ENCODE peak calls at places on chromosomes 4 and X, in ten cellular contexts. One of them, this sample, is unnamed.

GRCh38 chr4:78938474-78938867 is 767 bp downstream of the PAQR3 start:
- DNase-seq in WERI-Rb-1: no peak
- DNase-seq in spleen: no peak
- DNase-seq in GM13977: no peak
- DNase-seq in Calu3: no peak
- DNase-seq in activated B cell treated with CpG ODN at 0.5 μM for 24 hours: no peak
- DNase-seq in glutamatergic neuron: no peak
- DNase-seq in body of pancreas: no peak
- DNase-seq in neural progenitor cell: no peak
- DNase-seq in left lung: no peak
- DNase-seq in this sample: no peak

GRCh38 chr4:69832326-69833030 is 27.5 kb downstream of the SULT1E1 start:
- DNase-seq in WERI-Rb-1: peak; percentile 24
- DNase-seq in spleen: no peak
- DNase-seq in GM13977: no peak
- DNase-seq in Calu3: peak; percentile 34
- DNase-seq in activated B cell treated with CpG ODN at 0.5 μM for 24 hours: no peak
- DNase-seq in glutamatergic neuron: no peak
- DNase-seq in body of pancreas: peak; percentile 43
- DNase-seq in neural progenitor cell: no peak
- DNase-seq in left lung: no peak
- DNase-seq in this sample: no peak

GRCh38 chr4:16110906-16111305 is 27.1 kb upstream of the PROM1 start:
- DNase-seq in WERI-Rb-1: peak; percentile 72
- DNase-seq in spleen: no peak
- DNase-seq in GM13977: no peak
- DNase-seq in Calu3: no peak
- DNase-seq in activated B cell treated with CpG ODN at 0.5 μM for 24 hours: no peak
- DNase-seq in glutamatergic neuron: no peak
- DNase-seq in body of pancreas: no peak
- DNase-seq in neural progenitor cell: no peak
- DNase-seq in left lung: no peak
- DNase-seq in this sample: no peak

GRCh38 chrX:47179221-47179927 is 14.3 kb upstream of the UBA1 start:
- DNase-seq in WERI-Rb-1: no peak
- DNase-seq in spleen: peak; percentile 65
- DNase-seq in GM13977: no peak
- DNase-seq in Calu3: no peak
- DNase-seq in activated B cell treated with CpG ODN at 0.5 μM for 24 hours: no peak
- DNase-seq in glutamatergic neuron: no peak
- DNase-seq in body of pancreas: no peak
- DNase-seq in neural progenitor cell: no peak
- DNase-seq in left lung: no peak
- DNase-seq in this sample: no peak

GRCh38 chr4:176222149-176222548 is 26.8 kb upstream of the SPATA4 start:
- DNase-seq in WERI-Rb-1: no peak
- DNase-seq in spleen: no peak
- DNase-seq in GM13977: no peak
- DNase-seq in Calu3: no peak
- DNase-seq in activated B cell treated with CpG ODN at 0.5 μM for 24 hours: no peak
- DNase-seq in glutamatergic neuron: no peak
- DNase-seq in body of pancreas: no peak
- DNase-seq in neural progenitor cell: no peak
- DNase-seq in left lung: no peak
- DNase-seq in this sample: no peak

GRCh38 chr4:61380865-61381264 is 180.7 kb downstream of the ADGRL3 start:
- DNase-seq in WERI-Rb-1: no peak
- DNase-seq in spleen: no peak
- DNase-seq in GM13977: no peak
- DNase-seq in Calu3: no peak
- DNase-seq in activated B cell treated with CpG ODN at 0.5 μM for 24 hours: no peak
- DNase-seq in glutamatergic neuron: no peak
- DNase-seq in body of pancreas: no peak
- DNase-seq in neural progenitor cell: peak; percentile 7
- DNase-seq in left lung: no peak
- DNase-seq in this sample: no peak

GRCh38 chr4:180751009-180751408 is 1492.2 kb upstream of the TENM3 start:
- DNase-seq in WERI-Rb-1: no peak
- DNase-seq in spleen: no peak
- DNase-seq in GM13977: no peak
- DNase-seq in Calu3: no peak
- DNase-seq in activated B cell treated with CpG ODN at 0.5 μM for 24 hours: no peak
- DNase-seq in glutamatergic neuron: no peak
- DNase-seq in body of pancreas: no peak
- DNase-seq in neural progenitor cell: no peak
- DNase-seq in left lung: no peak
- DNase-seq in this sample: no peak

GRCh38 chr4:143377635-143378099 is 41.0 kb downstream of the GAB1 start:
- DNase-seq in WERI-Rb-1: no peak
- DNase-seq in spleen: no peak
- DNase-seq in GM13977: no peak
- DNase-seq in Calu3: no peak
- DNase-seq in activated B cell treated with CpG ODN at 0.5 μM for 24 hours: no peak
- DNase-seq in glutamatergic neuron: no peak
- DNase-seq in body of pancreas: no peak
- DNase-seq in neural progenitor cell: no peak
- DNase-seq in left lung: no peak
- DNase-seq in this sample: no peak

GRCh38 chr4:186900980-186901379 is 177.3 kb upstream of the FAT1 start:
- DNase-seq in WERI-Rb-1: no peak
- DNase-seq in spleen: no peak
- DNase-seq in GM13977: no peak
- DNase-seq in Calu3: peak; percentile 14
- DNase-seq in activated B cell treated with CpG ODN at 0.5 μM for 24 hours: no peak
- DNase-seq in glutamatergic neuron: no peak
- DNase-seq in body of pancreas: no peak
- DNase-seq in neural progenitor cell: no peak
- DNase-seq in left lung: no peak
- DNase-seq in this sample: no peak

GRCh38 chr4:25107827-25108516 is 52.3 kb downstream of the SEPSECS start:
- DNase-seq in WERI-Rb-1: no peak
- DNase-seq in spleen: no peak
- DNase-seq in GM13977: no peak
- DNase-seq in Calu3: no peak
- DNase-seq in activated B cell treated with CpG ODN at 0.5 μM for 24 hours: no peak
- DNase-seq in glutamatergic neuron: peak; percentile 71
- DNase-seq in body of pancreas: peak; percentile 39
- DNase-seq in neural progenitor cell: no peak
- DNase-seq in left lung: no peak
- DNase-seq in this sample: peak; percentile 14

GRCh38 chrX:2500091-2500680 is 590 bp downstream of the DHRSX start:
- DNase-seq in WERI-Rb-1: peak; percentile 44
- DNase-seq in spleen: peak; percentile 90
- DNase-seq in GM13977: no peak
- DNase-seq in Calu3: peak; percentile 29
- DNase-seq in activated B cell treated with CpG ODN at 0.5 μM for 24 hours: peak; percentile 51
- DNase-seq in glutamatergic neuron: peak; percentile 68
- DNase-seq in body of pancreas: peak; percentile 40
- DNase-seq in neural progenitor cell: peak; percentile 71
- DNase-seq in left lung: peak; percentile 89
- DNase-seq in this sample: no peak

GRCh38 chr4:164536829-164537228 is 217.1 kb upstream of the SMIM31 start:
- DNase-seq in WERI-Rb-1: peak; percentile 58
- DNase-seq in spleen: no peak
- DNase-seq in GM13977: no peak
- DNase-seq in Calu3: no peak
- DNase-seq in activated B cell treated with CpG ODN at 0.5 μM for 24 hours: no peak
- DNase-seq in glutamatergic neuron: no peak
- DNase-seq in body of pancreas: no peak
- DNase-seq in neural progenitor cell: no peak
- DNase-seq in left lung: no peak
- DNase-seq in this sample: peak; percentile 18

GRCh38 chr4:137623013-137623412 is 90.7 kb upstream of the PCDH18 start:
- DNase-seq in WERI-Rb-1: no peak
- DNase-seq in spleen: no peak
- DNase-seq in GM13977: peak; percentile 18
- DNase-seq in Calu3: no peak
- DNase-seq in activated B cell treated with CpG ODN at 0.5 μM for 24 hours: no peak
- DNase-seq in glutamatergic neuron: no peak
- DNase-seq in body of pancreas: no peak
- DNase-seq in neural progenitor cell: peak; percentile 73
- DNase-seq in left lung: no peak
- DNase-seq in this sample: no peak

GRCh38 chrX:9182041-9182440 is 148.1 kb upstream of the FAM9B start:
- DNase-seq in WERI-Rb-1: no peak
- DNase-seq in spleen: no peak
- DNase-seq in GM13977: no peak
- DNase-seq in Calu3: no peak
- DNase-seq in activated B cell treated with CpG ODN at 0.5 μM for 24 hours: no peak
- DNase-seq in glutamatergic neuron: no peak
- DNase-seq in body of pancreas: no peak
- DNase-seq in neural progenitor cell: no peak
- DNase-seq in left lung: no peak
- DNase-seq in this sample: no peak

GRCh38 chrX:71111141-71111843 is at the start of gene IL2RG:
- DNase-seq in WERI-Rb-1: no peak
- DNase-seq in spleen: peak; percentile 84
- DNase-seq in GM13977: peak; percentile 74
- DNase-seq in Calu3: no peak
- DNase-seq in activated B cell treated with CpG ODN at 0.5 μM for 24 hours: peak; percentile 37
- DNase-seq in glutamatergic neuron: no peak
- DNase-seq in body of pancreas: peak; percentile 28
- DNase-seq in neural progenitor cell: no peak
- DNase-seq in left lung: no peak
- DNase-seq in this sample: no peak

DNA sequence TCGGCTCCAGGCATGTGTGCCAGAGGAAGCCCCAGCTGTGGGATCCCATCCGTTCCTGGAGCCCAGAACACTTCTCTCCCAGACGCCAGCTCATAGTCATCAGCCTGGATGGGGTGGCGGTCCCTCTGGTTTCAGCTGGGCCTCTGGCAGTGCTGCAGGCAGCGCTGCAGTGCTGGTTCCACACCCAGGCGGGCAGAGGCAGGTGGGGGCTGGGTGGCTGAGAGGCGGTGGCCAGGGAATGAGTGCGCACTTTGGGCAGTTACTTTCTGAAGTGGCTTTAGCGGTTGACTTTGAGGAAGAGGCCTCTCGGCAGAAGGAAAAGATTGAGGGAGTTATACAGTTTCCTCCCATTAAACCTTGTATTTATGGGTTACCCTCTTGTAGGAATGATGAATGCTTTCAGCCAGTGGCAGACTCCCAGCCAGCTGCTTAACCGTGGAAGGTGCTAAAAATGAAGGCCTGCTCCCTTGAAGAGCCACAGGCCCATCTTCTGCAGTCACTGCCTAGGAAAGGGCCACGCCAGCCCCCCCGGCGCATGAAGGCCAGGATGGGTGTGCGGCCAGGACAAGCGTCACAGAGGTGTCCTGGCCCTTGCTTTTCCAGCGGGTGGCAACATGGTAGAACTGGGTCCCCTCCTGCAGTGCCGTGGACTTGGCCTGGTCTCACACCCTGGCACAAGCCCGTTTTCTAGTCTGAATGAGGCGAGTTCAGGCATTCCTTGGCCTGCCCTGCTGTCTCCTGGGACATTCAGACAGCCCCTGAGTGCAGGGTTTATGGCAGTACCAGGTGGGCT is 9.9 kb downstream of the TADA2B start:
- DNase-seq in WERI-Rb-1: no peak
- DNase-seq in spleen: peak; percentile 93
- DNase-seq in GM13977: no peak
- DNase-seq in Calu3: no peak
- DNase-seq in activated B cell treated with CpG ODN at 0.5 μM for 24 hours: no peak
- DNase-seq in glutamatergic neuron: no peak
- DNase-seq in body of pancreas: peak; percentile 35
- DNase-seq in neural progenitor cell: no peak
- DNase-seq in left lung: peak; percentile 96
- DNase-seq in this sample: no peak
- TF ChIP-seq CTCF in WERI-Rb-1: no peak
- TF ChIP-seq CTCF in spleen: no peak
- TF ChIP-seq CTCF in GM13977: no peak
- TF ChIP-seq CTCF in Calu3: no peak
- TF ChIP-seq CTCF in activated B cell treated with CpG ODN at 0.5 μM for 24 hours: no peak
- TF ChIP-seq CTCF in glutamatergic neuron: no peak
- TF ChIP-seq CTCF in body of pancreas: no peak
- TF ChIP-seq CTCF in neural progenitor cell: no peak
- TF ChIP-seq CTCF in left lung: no peak
- TF ChIP-seq CTCF in this sample: no peak

DNA sequence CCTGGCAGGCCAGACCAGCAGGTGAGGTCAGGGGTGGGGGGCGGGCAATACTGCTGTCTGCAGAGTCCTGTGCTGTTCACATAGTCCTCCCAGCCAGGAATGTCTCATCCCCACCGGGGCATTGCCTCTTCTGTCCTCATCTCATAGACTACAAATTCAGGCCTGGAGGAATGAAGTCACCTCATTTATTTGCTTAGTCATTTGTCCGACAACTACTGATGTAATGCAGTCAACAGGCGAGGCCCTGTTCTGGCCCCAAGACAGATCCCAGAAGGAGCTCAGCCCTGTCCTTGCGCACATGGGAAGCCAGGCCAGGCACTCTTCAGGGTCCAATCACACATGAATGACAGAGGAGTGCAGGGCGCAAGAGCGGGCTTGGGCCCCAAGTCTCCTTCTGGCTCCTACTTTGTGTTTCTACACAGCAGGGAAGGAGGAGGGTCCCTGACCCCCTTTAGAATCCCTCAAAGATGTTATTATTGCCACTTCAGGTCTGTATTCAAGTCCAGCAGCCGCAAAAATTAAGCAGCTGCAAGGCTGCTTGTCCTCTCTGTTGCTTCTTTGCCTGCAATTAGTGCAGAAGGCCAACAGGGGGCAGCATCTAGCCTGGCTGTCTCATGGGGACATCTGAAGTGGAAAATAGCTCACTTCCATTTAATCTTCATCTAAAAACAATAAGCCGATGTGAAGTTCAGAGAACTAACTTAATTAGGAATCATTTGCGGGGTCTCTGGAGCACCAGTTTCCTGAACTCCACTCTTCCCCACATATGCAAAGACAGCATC is 15.2 kb upstream of the HMX1 start:
- DNase-seq in WERI-Rb-1: no peak
- DNase-seq in spleen: no peak
- DNase-seq in GM13977: no peak
- DNase-seq in Calu3: no peak
- DNase-seq in activated B cell treated with CpG ODN at 0.5 μM for 24 hours: no peak
- DNase-seq in glutamatergic neuron: no peak
- DNase-seq in body of pancreas: no peak
- DNase-seq in neural progenitor cell: no peak
- DNase-seq in left lung: no peak
- DNase-seq in this sample: no peak
- TF ChIP-seq CTCF in WERI-Rb-1: peak; percentile 69
- TF ChIP-seq CTCF in spleen: no peak
- TF ChIP-seq CTCF in GM13977: peak; percentile 19
- TF ChIP-seq CTCF in Calu3: no peak
- TF ChIP-seq CTCF in activated B cell treated with CpG ODN at 0.5 μM for 24 hours: no peak
- TF ChIP-seq CTCF in glutamatergic neuron: peak; percentile 79
- TF ChIP-seq CTCF in body of pancreas: no peak
- TF ChIP-seq CTCF in neural progenitor cell: peak; percentile 57
- TF ChIP-seq CTCF in left lung: no peak
- TF ChIP-seq CTCF in this sample: peak; percentile 24

GRCh38 chr4:20428410-20429160 is 176.9 kb downstream of the SLIT2 start:
- DNase-seq in WERI-Rb-1: peak; percentile 77
- DNase-seq in spleen: no peak
- DNase-seq in GM13977: no peak
- DNase-seq in Calu3: no peak
- DNase-seq in activated B cell treated with CpG ODN at 0.5 μM for 24 hours: no peak
- DNase-seq in glutamatergic neuron: no peak
- DNase-seq in body of pancreas: no peak
- DNase-seq in neural progenitor cell: peak; percentile 3
- DNase-seq in left lung: no peak
- DNase-seq in this sample: no peak
- TF ChIP-seq CTCF in WERI-Rb-1: peak; percentile 11
- TF ChIP-seq CTCF in spleen: no peak
- TF ChIP-seq CTCF in GM13977: peak; percentile 19
- TF ChIP-seq CTCF in Calu3: no peak
- TF ChIP-seq CTCF in activated B cell treated with CpG ODN at 0.5 μM for 24 hours: no peak
- TF ChIP-seq CTCF in glutamatergic neuron: peak; percentile 20
- TF ChIP-seq CTCF in body of pancreas: peak; percentile 20
- TF ChIP-seq CTCF in neural progenitor cell: peak; percentile 53
- TF ChIP-seq CTCF in left lung: no peak
- TF ChIP-seq CTCF in this sample: no peak

GRCh38 chr4:41339812-41340809 is 83.4 kb downstream of the UCHL1 start:
- DNase-seq in WERI-Rb-1: peak; percentile 19
- DNase-seq in spleen: no peak
- DNase-seq in GM13977: no peak
- DNase-seq in Calu3: peak; percentile 24
- DNase-seq in activated B cell treated with CpG ODN at 0.5 μM for 24 hours: no peak
- DNase-seq in glutamatergic neuron: no peak
- DNase-seq in body of pancreas: peak; percentile 20
- DNase-seq in neural progenitor cell: peak; percentile 60
- DNase-seq in left lung: no peak
- DNase-seq in this sample: no peak
- TF ChIP-seq CTCF in WERI-Rb-1: no peak
- TF ChIP-seq CTCF in spleen: peak; percentile 18
- TF ChIP-seq CTCF in GM13977: no peak
- TF ChIP-seq CTCF in Calu3: no peak
- TF ChIP-seq CTCF in activated B cell treated with CpG ODN at 0.5 μM for 24 hours: no peak
- TF ChIP-seq CTCF in glutamatergic neuron: no peak
- TF ChIP-seq CTCF in body of pancreas: peak; percentile 26
- TF ChIP-seq CTCF in neural progenitor cell: no peak
- TF ChIP-seq CTCF in left lung: no peak
- TF ChIP-seq CTCF in this sample: peak; percentile 26